ENCODE peak calls at places on chromosomes 7 and 10, in four cellular contexts. One of them, this sample, is unnamed.

GRCh38 chr10:20593649-20594048 is 303.5 kb downstream of the NEBL start:
- DNase-seq in GM12878: no peak
- DNase-seq in IMR-90: no peak
- DNase-seq in A549: no peak
- DNase-seq in this sample: no peak

GRCh38 chr7:22109761-22110160 is 164.1 kb upstream of the CDCA7L start:
- DNase-seq in GM12878: no peak
- DNase-seq in A549: peak; percentile 28
- DNase-seq in IMR-90: peak; percentile 37
- DNase-seq in this sample: peak; percentile 66

GRCh38 chr7:77281780-77282478 is 82.3 kb upstream of the FGL2 start:
- DNase-seq in A549: no peak
- DNase-seq in GM12878: no peak
- DNase-seq in IMR-90: no peak
- DNase-seq in this sample: no peak

GRCh38 chr7:17674166-17674955 is 265.9 kb downstream of the SNX13 start:
- DNase-seq in GM12878: no peak
- DNase-seq in IMR-90: no peak
- DNase-seq in A549: no peak
- DNase-seq in this sample: no peak

GRCh38 chr10:95214793-95215192 is 20.8 kb downstream of the ACSM6 start:
- DNase-seq in IMR-90: peak; percentile 76
- DNase-seq in A549: peak; percentile 23
- DNase-seq in GM12878: no peak
- DNase-seq in this sample: no peak

GRCh38 chr10:74234569-74234968 is 83.5 kb downstream of the ADK start:
- DNase-seq in GM12878: no peak
- DNase-seq in A549: no peak
- DNase-seq in IMR-90: peak; percentile 33
- DNase-seq in this sample: no peak

GRCh38 chr10:99733366-99733765 is 1.3 kb downstream of the CUTC start:
- DNase-seq in IMR-90: peak; percentile 13
- DNase-seq in A549: no peak
- DNase-seq in GM12878: no peak
- DNase-seq in this sample: peak; percentile 22

GRCh38 chr7:23117841-23118240 is 12.3 kb downstream of the KLHL7 start:
- DNase-seq in IMR-90: peak; percentile 5
- DNase-seq in A549: no peak
- DNase-seq in GM12878: no peak
- DNase-seq in this sample: no peak

GRCh38 chr10:62244785-62245595 is 23.7 kb downstream of the RTKN2 start:
- DNase-seq in IMR-90: peak; percentile 83
- DNase-seq in A549: no peak
- DNase-seq in GM12878: peak; percentile 75
- DNase-seq in this sample: peak; percentile 14

GRCh38 chr7:19984231-19984632 is 210.8 kb upstream of the TMEM196 start:
- DNase-seq in GM12878: no peak
- DNase-seq in IMR-90: no peak
- DNase-seq in A549: no peak
- DNase-seq in this sample: no peak

GRCh38 chr7:7176421-7177043 is 5.8 kb upstream of the C1GALT1 start:
- DNase-seq in IMR-90: peak; percentile 91
- DNase-seq in GM12878: no peak
- DNase-seq in A549: peak; percentile 33
- DNase-seq in this sample: peak; percentile 50

GRCh38 chr7:148481965-148482626 is 108.5 kb upstream of the C7orf33 start:
- DNase-seq in IMR-90: no peak
- DNase-seq in A549: no peak
- DNase-seq in GM12878: no peak
- DNase-seq in this sample: no peak

GRCh38 chr10:112799038-112799437 is 151.0 kb upstream of the TCF7L2 start:
- DNase-seq in GM12878: no peak
- DNase-seq in IMR-90: no peak
- DNase-seq in A549: no peak
- DNase-seq in this sample: no peak

GRCh38 chr10:103888113-103888841 is 29.7 kb downstream of the STN1 start:
- DNase-seq in GM12878: no peak
- DNase-seq in A549: peak; percentile 72
- DNase-seq in IMR-90: peak; percentile 91
- DNase-seq in this sample: peak; percentile 46

GRCh38 chr7:78398576-78398975 is 600.0 kb downstream of the PHTF2 start:
- DNase-seq in A549: no peak
- DNase-seq in GM12878: no peak
- DNase-seq in IMR-90: no peak
- DNase-seq in this sample: no peak

GRCh38 chr7:24582171-24582570 is 8.9 kb downstream of the PALS2 start:
- DNase-seq in IMR-90: no peak
- DNase-seq in GM12878: no peak
- DNase-seq in A549: no peak
- DNase-seq in this sample: no peak

GRCh38 chr10:99788598-99789259 is 6.3 kb downstream of the ABCC2 start:
- DNase-seq in GM12878: no peak
- DNase-seq in A549: no peak
- DNase-seq in IMR-90: peak; percentile 73
- DNase-seq in this sample: no peak

GRCh38 chr7:36393826-36394225 is 4.2 kb downstream of the ANLN start:
- DNase-seq in IMR-90: no peak
- DNase-seq in A549: no peak
- DNase-seq in GM12878: no peak
- DNase-seq in this sample: no peak

GRCh38 chr10:36603688-36604087 is 521.7 kb upstream of the ANKRD30A start:
- DNase-seq in GM12878: no peak
- DNase-seq in IMR-90: no peak
- DNase-seq in A549: no peak
- DNase-seq in this sample: no peak

GRCh38 chr10:3173173-3173878 is 744 bp upstream of the PITRM1 start:
- DNase-seq in A549: peak; percentile 58
- DNase-seq in IMR-90: no peak
- DNase-seq in GM12878: no peak
- DNase-seq in this sample: peak; percentile 94

GRCh38 chr7:21902240-21902639 is 43.5 kb downstream of the CDCA7L start:
- DNase-seq in A549: no peak
- DNase-seq in IMR-90: peak; percentile 54
- DNase-seq in GM12878: no peak
- DNase-seq in this sample: no peak

GRCh38 chr7:100544949-100545635 is 6.1 kb downstream of the AGFG2 start:
- DNase-seq in GM12878: no peak
- DNase-seq in IMR-90: peak; percentile 26
- DNase-seq in A549: no peak
- DNase-seq in this sample: no peak

GRCh38 chr7:136865777-136866176 is 2.7 kb upstream of the CHRM2 start:
- DNase-seq in A549: no peak
- DNase-seq in GM12878: no peak
- DNase-seq in IMR-90: no peak
- DNase-seq in this sample: no peak

GRCh38 chr10:78543749-78544446 is 510.2 kb downstream of the RPS24 start:
- DNase-seq in A549: no peak
- DNase-seq in IMR-90: peak; percentile 94
- DNase-seq in GM12878: no peak
- DNase-seq in this sample: no peak

GRCh38 chr10:93667795-93668194 is 34.6 kb downstream of the FRA10AC1 start:
- DNase-seq in IMR-90: no peak
- DNase-seq in A549: no peak
- DNase-seq in GM12878: no peak
- DNase-seq in this sample: no peak

GRCh38 chr7:140175221-140176218 is 1.3 kb downstream of the KDM7A start:
- DNase-seq in A549: peak; percentile 86
- DNase-seq in IMR-90: peak; percentile 92
- DNase-seq in GM12878: peak; percentile 84
- DNase-seq in this sample: peak; percentile 80
- TF ChIP-seq POLR2A in A549: no peak
- TF ChIP-seq POLR2A in IMR-90: peak; percentile 98
- TF ChIP-seq POLR2A in GM12878: peak; percentile 55
- TF ChIP-seq POLR2A in this sample: peak; percentile 48

DNA sequence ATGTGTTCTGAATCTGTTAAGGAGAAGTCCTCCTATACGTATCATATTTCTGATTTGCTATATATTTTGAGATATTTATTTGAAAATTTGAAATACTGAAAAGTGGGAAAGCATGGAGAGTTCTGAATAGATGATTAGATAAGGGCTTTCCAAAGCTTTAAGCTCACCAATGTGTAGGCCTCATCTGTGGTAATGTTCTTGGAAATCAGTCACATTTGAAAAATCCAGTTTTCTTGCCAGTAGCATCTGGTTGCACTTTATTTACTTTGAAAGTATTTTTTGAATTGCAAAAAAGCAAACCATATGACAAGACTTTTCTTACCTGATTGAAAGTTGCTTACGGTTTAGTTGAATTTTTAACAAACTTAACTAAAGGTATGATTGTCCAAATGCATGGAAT is 21.7 kb downstream of the ADD3 start:
- DNase-seq in A549: no peak
- DNase-seq in IMR-90: peak; percentile 42
- DNase-seq in GM12878: no peak
- DNase-seq in this sample: no peak
- TF ChIP-seq ELK1 in A549: no peak
- TF ChIP-seq ELK1 in IMR-90: no peak
- TF ChIP-seq ELK1 in GM12878: no peak
- TF ChIP-seq ELK1 in this sample: no peak

GRCh38 chr7:94395141-94396041 is 696 bp downstream of the COL1A2 start:
- DNase-seq in IMR-90: peak; percentile 90
- DNase-seq in GM12878: peak; percentile 12
- DNase-seq in A549: peak; percentile 47
- DNase-seq in this sample: peak; percentile 86

GRCh38 chr7:94394058-94394398 is 667 bp upstream of the COL1A2 start:
- DNase-seq in A549: no peak
- DNase-seq in IMR-90: peak; percentile 69
- DNase-seq in GM12878: no peak
- DNase-seq in this sample: peak; percentile 11

GRCh38 chr7:94393251-94393758 is 1.4 kb upstream of the COL1A2 start:
- DNase-seq in GM12878: no peak
- DNase-seq in IMR-90: peak; percentile 56
- DNase-seq in A549: no peak
- DNase-seq in this sample: no peak

GRCh38 chr7:94396044-94396443 is 1.3 kb downstream of the COL1A2 start:
- DNase-seq in IMR-90: peak; percentile 74
- DNase-seq in A549: no peak
- DNase-seq in GM12878: no peak
- DNase-seq in this sample: peak; percentile 50

GRCh38 chr7:94394399-94395140 is at the start of gene COL1A2:
- DNase-seq in GM12878: no peak
- DNase-seq in A549: no peak
- DNase-seq in IMR-90: peak; percentile 99
- DNase-seq in this sample: no peak
- TF ChIP-seq POLR2A in GM12878: no peak
- TF ChIP-seq POLR2A in A549: no peak
- TF ChIP-seq POLR2A in IMR-90: peak; percentile 98
- TF ChIP-seq POLR2A in this sample: no peak

GRCh38 chr7:5395246-5395645 is 28.4 kb downstream of the TNRC18 start:
- DNase-seq in IMR-90: no peak
- DNase-seq in GM12878: no peak
- DNase-seq in A549: no peak
- DNase-seq in this sample: no peak

GRCh38 chr7:5394264-5395105 is 29.1 kb downstream of the TNRC18 start:
- DNase-seq in IMR-90: no peak
- DNase-seq in A549: no peak
- DNase-seq in GM12878: no peak
- DNase-seq in this sample: no peak

GRCh38 chr7:5393328-5393727 is 30.3 kb downstream of the TNRC18 start:
- DNase-seq in GM12878: no peak
- DNase-seq in A549: no peak
- DNase-seq in IMR-90: no peak
- DNase-seq in this sample: no peak

GRCh38 chr7:5396542-5396941 is 27.1 kb downstream of the TNRC18 start:
- DNase-seq in A549: peak; percentile 85
- DNase-seq in GM12878: peak; percentile 23
- DNase-seq in IMR-90: no peak
- DNase-seq in this sample: no peak

GRCh38 chr7:5393748-5394147 is 29.9 kb downstream of the TNRC18 start:
- DNase-seq in IMR-90: no peak
- DNase-seq in A549: no peak
- DNase-seq in GM12878: no peak
- DNase-seq in this sample: no peak
- TF ChIP-seq ELK1 in IMR-90: no peak
- TF ChIP-seq ELK1 in A549: no peak
- TF ChIP-seq ELK1 in GM12878: no peak
- TF ChIP-seq ELK1 in this sample: no peak

This sample was measured in K562.